ENCODE peak calls at places on chromosomes 13 and 19, in eight cellular contexts. P, E, N, L, D, Z, K and B are unnamed samples.
A peak's percentile ranks its signal among the peaks of the same experiment; 100 is the strongest.

GRCh38 chr19:55333870-55334269 is 5.8 kb upstream of the KMT5C start:
- DNase-seq in K (no peak), N (no peak), P (no peak), D (no peak), E (no peak), L (no peak), Z (no peak), B (no peak)

GRCh38 chr13:46124531-46124966 is 19.7 kb upstream of the CPB2 start:
- DNase-seq in D (no peak), E (no peak), P (no peak), Z (no peak), K (no peak), N (no peak), L (no peak), B (no peak)

GRCh38 chr13:77544765-77545316 is 9.3 kb downstream of the SCEL start:
- DNase-seq in Z (no peak), P (no peak), D (no peak), K (no peak), L (no peak), E (no peak), N (no peak), B (no peak)

GRCh38 chr19:11478167-11479089 is 2.4 kb downstream of the ELAVL3 start:
- DNase-seq in Z (peak; percentile 23), D (no peak), K (no peak), E (no peak), L (no peak), P (no peak), N (no peak), B (no peak)

GRCh38 chr13:48235814-48236135 is 2.8 kb downstream of the ITM2B start:
- DNase-seq in N (no peak), E (no peak), D (no peak), L (no peak), P (no peak), K (no peak), Z (no peak), B (no peak)

GRCh38 chr19:13692096-13692495 is 72.2 kb upstream of the MRI1 start:
- DNase-seq in P (no peak), D (no peak), N (no peak), Z (peak; percentile 43), E (peak; percentile 20), K (peak; percentile 65), L (peak; percentile 84), B (peak; percentile 80)

GRCh38 chr19:16915135-16915534 is 26.3 kb downstream of the F2RL3 start:
- DNase-seq in P (no peak), L (no peak), E (no peak), Z (no peak), D (no peak), N (no peak), K (no peak), B (no peak)

GRCh38 chr13:73278186-73278585 is 219.4 kb downstream of the KLF5 start:
- DNase-seq in N (no peak), Z (no peak), K (no peak), P (no peak), E (no peak), D (no peak), L (no peak), B (no peak)

GRCh38 chr13:78820541-78820940 is 161.6 kb upstream of the OBI1 start:
- DNase-seq in D (no peak), Z (no peak), P (peak; percentile 25), E (no peak), K (no peak), N (no peak), L (no peak), B (no peak)

GRCh38 chr13:23433171-23434153 is at the start of gene SACS:
- DNase-seq in D (no peak), E (peak; percentile 55), P (peak; percentile 95), Z (peak; percentile 36), N (no peak), K (peak; percentile 61), L (peak; percentile 80), B (peak; percentile 69)

GRCh38 chr19:19445911-19446361 is 40.5 kb downstream of the GATAD2A start:
- DNase-seq in E (no peak), L (peak; percentile 53), P (no peak), N (no peak), D (no peak), Z (no peak), K (peak; percentile 39), B (peak; percentile 33)

GRCh38 chr19:18894254-18895037 is 1.5 kb downstream of the CERS1 start:
- DNase-seq in Z (peak; percentile 96), P (peak; percentile 85), L (peak; percentile 62), N (peak; percentile 33), E (no peak), K (no peak), D (no peak), B (peak; percentile 30)

GRCh38 chr13:103539721-103540120 is 473.5 kb upstream of the SLC10A2 start:
- DNase-seq in Z (no peak), D (no peak), E (no peak), K (no peak), L (no peak), N (no peak), P (no peak), B (no peak)

GRCh38 chr19:12938536-12939291 is at the start of gene CALR:
- DNase-seq in K (peak; percentile 38), D (peak; percentile 25), Z (no peak), E (peak; percentile 47), L (peak; percentile 24), P (peak; percentile 64), N (no peak), B (no peak)

GRCh38 chr13:109974354-109974753 is 188.0 kb upstream of the IRS2 start:
- DNase-seq in Z (no peak), D (no peak), N (no peak), P (no peak), L (peak; percentile 35), K (peak; percentile 26), E (peak; percentile 47), B (peak; percentile 18)

GRCh38 chr19:55698256-55698655 is 23.2 kb downstream of the EPN1 start:
- DNase-seq in N (no peak), Z (no peak), L (no peak), D (no peak), E (no peak), P (no peak), K (no peak), B (no peak)

GRCh38 chr13:54536112-54536511 is 1507.5 kb downstream of the OLFM4 start:
- DNase-seq in Z (no peak), L (no peak), D (no peak), K (no peak), E (no peak), P (peak; percentile 39), N (no peak), B (no peak)

GRCh38 chr13:43058318-43058674 is 34.9 kb downstream of the DNAJC15 start:
- DNase-seq in E (peak; percentile 82), D (no peak), K (peak; percentile 99), L (peak; percentile 69), P (no peak), N (peak; percentile 74), Z (no peak), B (peak; percentile 59)